ENCODE peak calls at places on chromosomes 16 and 17, in ten cellular contexts. Z is NCI-H524; T is NCI-H510A; A is GM03348; K is amniotic stem cell; M is GDM1; F is HTR-8/SVneo; G is lung; H is stimulated activated CD4-positive, alpha-beta T cell treated with anti-CD3 and anti-CD28 coated beads, Interleukin-2, amount 100 ng/mL, for 48 hours; U is Calu3. E is an unnamed sample.
A peak's percentile ranks its signal among the peaks of the same experiment; 100 is the strongest.

GRCh38 chr16:51261919-51262318 is 110.8 kb upstream of the SALL1 start:
- DNase-seq in Z (no peak), T (no peak), A (no peak), K (no peak), M (no peak), F (no peak), G (no peak), H (no peak), U (no peak), E (no peak)

GRCh38 chr17:19641687-19642372 is 6.7 kb upstream of the ALDH3A2 start:
- DNase-seq in Z (no peak), T (no peak), A (no peak), K (no peak), M (no peak), F (no peak), G (no peak), H (no peak), U (no peak), E (no peak)

GRCh38 chr17:35890774-35891155 is 10.6 kb upstream of the CCL5 start:
- DNase-seq in Z (no peak), T (peak; percentile 49), A (no peak), K (no peak), M (no peak), F (no peak), G (peak; percentile 29), H (no peak), U (no peak), E (no peak)

GRCh38 chr16:63096857-63097256 is 1060.6 kb upstream of the CDH8 start:
- DNase-seq in Z (no peak), T (no peak), A (no peak), K (no peak), M (no peak), F (no peak), G (no peak), H (no peak), U (no peak), E (no peak)

GRCh38 chr17:82858376-82859126 is 18.7 kb upstream of the ZNF750 start:
- DNase-seq in Z (no peak), T (no peak), A (no peak), K (no peak), M (no peak), F (no peak), G (no peak), H (no peak), U (peak; percentile 74), E (no peak)

GRCh38 chr16:17887963-17888362 is 417.2 kb upstream of the XYLT1 start:
- DNase-seq in Z (no peak), T (no peak), A (no peak), K (no peak), M (no peak), F (no peak), G (no peak), H (no peak), U (no peak), E (no peak)

GRCh38 chr16:49492090-49492801 is 118.6 kb downstream of the C16orf78 start:
- DNase-seq in Z (peak; percentile 78), T (peak; percentile 14), A (peak; percentile 82), K (no peak), M (no peak), F (no peak), G (no peak), H (peak; percentile 26), U (peak; percentile 40), E (peak; percentile 78)

GRCh38 chr17:72206376-72206775 is 85.6 kb downstream of the SOX9 start:
- DNase-seq in Z (no peak), T (no peak), A (no peak), K (no peak), M (no peak), F (no peak), G (no peak), H (no peak), U (no peak), E (no peak)

GRCh38 chr16:27383511-27384243 is 18.3 kb upstream of the IL21R start:
- DNase-seq in Z (no peak), T (no peak), A (no peak), K (no peak), M (peak; percentile 81), F (no peak), G (no peak), H (no peak), U (no peak), E (no peak)

GRCh38 chr16:50603206-50604064 is 55.2 kb downstream of the NKD1 start:
- DNase-seq in Z (no peak), T (no peak), A (peak; percentile 71), K (no peak), M (no peak), F (no peak), G (no peak), H (no peak), U (no peak), E (no peak)

GRCh38 chr16:13480801-13481200 is 439.2 kb upstream of the ERCC4 start:
- DNase-seq in Z (no peak), T (no peak), A (no peak), K (no peak), M (no peak), F (no peak), G (no peak), H (no peak), U (no peak), E (no peak)

GRCh38 chr16:55668337-55669281 is 12.8 kb downstream of the SLC6A2 start:
- DNase-seq in Z (no peak), T (no peak), A (peak; percentile 49), K (no peak), M (no peak), F (no peak), G (no peak), H (no peak), U (peak; percentile 50), E (no peak)

GRCh38 chr17:67629963-67630320 is 87.8 kb upstream of the NOL11 start:
- DNase-seq in Z (peak; percentile 82), T (peak; percentile 45), A (peak; percentile 83), K (peak; percentile 44), M (no peak), F (peak; percentile 58), G (no peak), H (no peak), U (no peak), E (no peak)

GRCh38 chr16:3358884-3359283 is 3.2 kb downstream of the OR2C1 start:
- DNase-seq in Z (no peak), T (no peak), A (no peak), K (no peak), M (no peak), F (no peak), G (no peak), H (no peak), U (no peak), E (no peak)

GRCh38 chr16:89422905-89423630 is 67.3 kb downstream of the ANKRD11 start:
- DNase-seq in Z (no peak), T (no peak), A (peak; percentile 50), K (no peak), M (no peak), F (no peak), G (no peak), H (peak; percentile 56), U (no peak), E (no peak)

GRCh38 chr17:82330322-82331239 is 3.0 kb downstream of the SECTM1 start:
- DNase-seq in Z (peak; percentile 87), T (peak; percentile 89), A (peak; percentile 68), K (no peak), M (no peak), F (peak; percentile 91), G (no peak), H (no peak), U (peak; percentile 57), E (no peak)

GRCh38 chr16:79848739-79849518 is 248.4 kb upstream of the MAF start:
- DNase-seq in Z (no peak), T (no peak), A (no peak), K (no peak), M (no peak), F (no peak), G (no peak), H (no peak), U (no peak), E (no peak)

GRCh38 chr17:76840443-76840767 is 27.8 kb upstream of the MGAT5B start:
- DNase-seq in Z (no peak), T (no peak), A (no peak), K (no peak), M (no peak), F (no peak), G (no peak), H (no peak), U (no peak), E (no peak)

GRCh38 chr16:89004209-89004831 is 27.3 kb upstream of the CBFA2T3 start:
- DNase-seq in Z (peak; percentile 63), T (no peak), A (no peak), K (no peak), M (peak; percentile 87), F (no peak), G (no peak), H (no peak), U (no peak), E (no peak)

GRCh38 chr17:36082062-36082461 is 7.9 kb downstream of the CCL3 start:
- DNase-seq in Z (no peak), T (no peak), A (no peak), K (no peak), M (no peak), F (no peak), G (no peak), H (no peak), U (peak; percentile 17), E (no peak)

GRCh38 chr16:13883266-13883665 is 36.7 kb upstream of the ERCC4 start:
- DNase-seq in Z (no peak), T (no peak), A (no peak), K (no peak), M (no peak), F (no peak), G (no peak), H (no peak), U (no peak), E (no peak)

GRCh38 chr16:71854369-71854948 is 8.7 kb downstream of the ATXN1L start:
- DNase-seq in Z (no peak), T (no peak), A (no peak), K (no peak), M (no peak), F (no peak), G (no peak), H (no peak), U (no peak), E (no peak)

GRCh38 chr17:57902800-57903759 is 52.1 kb downstream of the CUEDC1 start:
- DNase-seq in Z (no peak), T (peak; percentile 95), A (peak; percentile 90), K (peak; percentile 42), M (no peak), F (peak; percentile 87), G (peak; percentile 94), H (no peak), U (peak; percentile 84), E (no peak)

GRCh38 chr17:1908699-1909309 is 79.0 kb downstream of the RPA1 start:
- DNase-seq in Z (peak; percentile 81), T (peak; percentile 20), A (peak; percentile 91), K (peak; percentile 58), M (peak; percentile 66), F (peak; percentile 92), G (peak; percentile 66), H (peak; percentile 25), U (peak; percentile 64), E (peak; percentile 86)

GRCh38 chr17:68451650-68452354 is 5.5 kb downstream of the WIPI1 start:
- DNase-seq in Z (peak; percentile 19), T (no peak), A (no peak), K (no peak), M (no peak), F (no peak), G (no peak), H (no peak), U (no peak), E (no peak)

GRCh38 chr17:8643855-8644506 is 13.5 kb upstream of the MYH10 start:
- DNase-seq in Z (no peak), T (no peak), A (no peak), K (no peak), M (no peak), F (no peak), G (no peak), H (no peak), U (no peak), E (no peak)

GRCh38 chr16:30758988-30759461 is 2.8 kb downstream of the CFAP119 start:
- DNase-seq in Z (no peak), T (no peak), A (no peak), K (no peak), M (peak; percentile 67), F (no peak), G (no peak), H (no peak), U (no peak), E (no peak)

GRCh38 chr16:89052191-89052787 is 41.4 kb upstream of the ACSF3 start:
- DNase-seq in Z (no peak), T (no peak), A (no peak), K (no peak), M (no peak), F (no peak), G (no peak), H (no peak), U (peak; percentile 56), E (no peak)